ENCODE peak calls at places on chromosomes 4 and X, in ten cellular contexts. One of them, this sample, is unnamed.

GRCh38 chr4:80186666-80187065 is 10.6 kb upstream of the PRDM8 start:
- DNase-seq in CD4-positive, alpha-beta T cell: no peak
- DNase-seq in breast epithelium: no peak
- DNase-seq in body of pancreas: no peak
- DNase-seq in progenitor cell of endocrine pancreas: no peak
- DNase-seq in CD8-positive, alpha-beta T cell: no peak
- DNase-seq in ovary: no peak
- DNase-seq in neural crest cell: no peak
- DNase-seq in H9: no peak
- DNase-seq in NB4: no peak
- DNase-seq in this sample: no peak

GRCh38 chrX:148601034-148601433 is 100.6 kb downstream of the AFF2 start:
- DNase-seq in NB4: peak
- DNase-seq in neural crest cell: no peak
- DNase-seq in ovary: no peak
- DNase-seq in H9: no peak
- DNase-seq in breast epithelium: no peak
- DNase-seq in body of pancreas: no peak
- DNase-seq in progenitor cell of endocrine pancreas: no peak
- DNase-seq in CD4-positive, alpha-beta T cell: no peak
- DNase-seq in CD8-positive, alpha-beta T cell: no peak
- DNase-seq in this sample: no peak

GRCh38 chrX:111013778-111014455 is 82.1 kb upstream of the PAK3 start:
- DNase-seq in ovary: no peak
- DNase-seq in body of pancreas: no peak
- DNase-seq in neural crest cell: no peak
- DNase-seq in breast epithelium: no peak
- DNase-seq in H9: no peak
- DNase-seq in CD4-positive, alpha-beta T cell: no peak
- DNase-seq in NB4: no peak
- DNase-seq in progenitor cell of endocrine pancreas: no peak
- DNase-seq in CD8-positive, alpha-beta T cell: no peak
- DNase-seq in this sample: no peak

GRCh38 chr4:140092094-140092820 is 61.7 kb downstream of the MAML3 start:
- DNase-seq in neural crest cell: no peak
- DNase-seq in NB4: peak
- DNase-seq in body of pancreas: peak
- DNase-seq in progenitor cell of endocrine pancreas: no peak
- DNase-seq in CD4-positive, alpha-beta T cell: no peak
- DNase-seq in breast epithelium: peak
- DNase-seq in H9: peak
- DNase-seq in CD8-positive, alpha-beta T cell: no peak
- DNase-seq in ovary: no peak
- DNase-seq in this sample: no peak

GRCh38 chrX:45749375-45749774 is 548.7 kb upstream of the DIPK2B start:
- DNase-seq in H9: no peak
- DNase-seq in progenitor cell of endocrine pancreas: no peak
- DNase-seq in breast epithelium: no peak
- DNase-seq in CD8-positive, alpha-beta T cell: no peak
- DNase-seq in body of pancreas: no peak
- DNase-seq in NB4: peak
- DNase-seq in ovary: no peak
- DNase-seq in neural crest cell: no peak
- DNase-seq in CD4-positive, alpha-beta T cell: no peak
- DNase-seq in this sample: no peak

GRCh38 chr4:79852305-79852730 is 220.7 kb downstream of the ANTXR2 start:
- DNase-seq in body of pancreas: peak
- DNase-seq in breast epithelium: no peak
- DNase-seq in NB4: no peak
- DNase-seq in ovary: no peak
- DNase-seq in CD4-positive, alpha-beta T cell: no peak
- DNase-seq in CD8-positive, alpha-beta T cell: no peak
- DNase-seq in H9: peak
- DNase-seq in progenitor cell of endocrine pancreas: no peak
- DNase-seq in neural crest cell: no peak
- DNase-seq in this sample: no peak

GRCh38 chr4:42397256-42397634 is at the start of gene SHISA3:
- DNase-seq in CD8-positive, alpha-beta T cell: no peak
- DNase-seq in body of pancreas: no peak
- DNase-seq in NB4: peak
- DNase-seq in ovary: no peak
- DNase-seq in neural crest cell: peak
- DNase-seq in H9: peak
- DNase-seq in progenitor cell of endocrine pancreas: no peak
- DNase-seq in breast epithelium: no peak
- DNase-seq in CD4-positive, alpha-beta T cell: no peak
- DNase-seq in this sample: no peak

GRCh38 chr4:34731045-34731444 is 1513.3 kb downstream of the ARAP2 start:
- DNase-seq in CD4-positive, alpha-beta T cell: no peak
- DNase-seq in progenitor cell of endocrine pancreas: no peak
- DNase-seq in body of pancreas: no peak
- DNase-seq in breast epithelium: no peak
- DNase-seq in NB4: no peak
- DNase-seq in H9: no peak
- DNase-seq in CD8-positive, alpha-beta T cell: no peak
- DNase-seq in neural crest cell: no peak
- DNase-seq in ovary: no peak
- DNase-seq in this sample: no peak

GRCh38 chr4:130029442-130029841 is 933.5 kb downstream of the C4orf33 start:
- DNase-seq in neural crest cell: no peak
- DNase-seq in ovary: no peak
- DNase-seq in H9: no peak
- DNase-seq in NB4: no peak
- DNase-seq in breast epithelium: no peak
- DNase-seq in CD8-positive, alpha-beta T cell: no peak
- DNase-seq in CD4-positive, alpha-beta T cell: no peak
- DNase-seq in body of pancreas: no peak
- DNase-seq in progenitor cell of endocrine pancreas: no peak
- DNase-seq in this sample: no peak

GRCh38 chr4:182427530-182427929 is 184.3 kb downstream of the TENM3 start:
- DNase-seq in body of pancreas: no peak
- DNase-seq in H9: no peak
- DNase-seq in CD8-positive, alpha-beta T cell: no peak
- DNase-seq in NB4: no peak
- DNase-seq in ovary: no peak
- DNase-seq in progenitor cell of endocrine pancreas: no peak
- DNase-seq in neural crest cell: no peak
- DNase-seq in breast epithelium: no peak
- DNase-seq in CD4-positive, alpha-beta T cell: no peak
- DNase-seq in this sample: no peak

GRCh38 chr4:13701937-13702446 is 74.5 kb upstream of the BOD1L1 start:
- DNase-seq in CD4-positive, alpha-beta T cell: no peak
- DNase-seq in neural crest cell: no peak
- DNase-seq in NB4: peak
- DNase-seq in ovary: no peak
- DNase-seq in CD8-positive, alpha-beta T cell: no peak
- DNase-seq in body of pancreas: no peak
- DNase-seq in progenitor cell of endocrine pancreas: no peak
- DNase-seq in breast epithelium: no peak
- DNase-seq in H9: no peak
- DNase-seq in this sample: no peak

GRCh38 chrX:46912673-46913491 is 661 bp downstream of the JADE3 start:
- DNase-seq in CD8-positive, alpha-beta T cell: no peak
- DNase-seq in H9: peak
- DNase-seq in ovary: peak
- DNase-seq in neural crest cell: peak
- DNase-seq in NB4: peak
- DNase-seq in progenitor cell of endocrine pancreas: peak
- DNase-seq in body of pancreas: peak
- DNase-seq in breast epithelium: peak
- DNase-seq in CD4-positive, alpha-beta T cell: peak
- DNase-seq in this sample: no peak
- TF ChIP-seq CTCF in CD8-positive, alpha-beta T cell: no peak
- TF ChIP-seq CTCF in H9: peak
- TF ChIP-seq CTCF in ovary: peak
- TF ChIP-seq CTCF in neural crest cell: peak
- TF ChIP-seq CTCF in NB4: peak
- TF ChIP-seq CTCF in progenitor cell of endocrine pancreas: peak
- TF ChIP-seq CTCF in body of pancreas: peak
- TF ChIP-seq CTCF in breast epithelium: no peak
- TF ChIP-seq CTCF in CD4-positive, alpha-beta T cell: peak
- TF ChIP-seq CTCF in this sample: no peak

DNA sequence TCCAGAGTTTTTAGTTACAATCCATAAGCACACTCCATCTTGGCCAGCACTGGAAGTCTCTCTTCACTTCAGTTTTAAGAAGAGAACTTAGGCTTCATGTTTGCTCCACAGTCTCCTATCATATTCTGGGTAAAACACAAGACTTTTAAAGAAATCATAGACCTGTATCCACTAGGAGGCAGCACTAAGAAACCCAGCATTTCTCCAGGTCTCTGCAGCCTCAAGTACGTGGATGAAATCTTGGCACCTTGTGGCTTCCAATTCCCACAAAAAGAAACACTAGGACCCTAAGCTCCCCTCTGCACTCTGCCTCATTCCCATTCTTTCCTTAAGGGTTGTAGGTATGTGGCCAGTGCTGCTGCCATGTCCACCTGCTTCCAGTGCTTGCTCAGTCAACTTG is 367.3 kb upstream of the CASK start:
- DNase-seq in H9: no peak
- DNase-seq in ovary: no peak
- DNase-seq in NB4: peak
- DNase-seq in CD4-positive, alpha-beta T cell: no peak
- DNase-seq in CD8-positive, alpha-beta T cell: no peak
- DNase-seq in body of pancreas: no peak
- DNase-seq in breast epithelium: no peak
- DNase-seq in progenitor cell of endocrine pancreas: no peak
- DNase-seq in neural crest cell: no peak
- DNase-seq in this sample: no peak
- TF ChIP-seq CTCF in H9: peak
- TF ChIP-seq CTCF in ovary: no peak
- TF ChIP-seq CTCF in NB4: peak
- TF ChIP-seq CTCF in CD4-positive, alpha-beta T cell: no peak
- TF ChIP-seq CTCF in CD8-positive, alpha-beta T cell: no peak
- TF ChIP-seq CTCF in body of pancreas: peak
- TF ChIP-seq CTCF in breast epithelium: no peak
- TF ChIP-seq CTCF in progenitor cell of endocrine pancreas: no peak
- TF ChIP-seq CTCF in neural crest cell: peak
- TF ChIP-seq CTCF in this sample: no peak

GRCh38 chrX:105738162-105738561 is 84.2 kb upstream of the NRK start:
- DNase-seq in body of pancreas: no peak
- DNase-seq in H9: no peak
- DNase-seq in progenitor cell of endocrine pancreas: no peak
- DNase-seq in NB4: no peak
- DNase-seq in neural crest cell: no peak
- DNase-seq in CD8-positive, alpha-beta T cell: no peak
- DNase-seq in CD4-positive, alpha-beta T cell: no peak
- DNase-seq in breast epithelium: no peak
- DNase-seq in ovary: no peak
- DNase-seq in this sample: no peak
- TF ChIP-seq CTCF in body of pancreas: no peak
- TF ChIP-seq CTCF in H9: no peak
- TF ChIP-seq CTCF in progenitor cell of endocrine pancreas: no peak
- TF ChIP-seq CTCF in NB4: no peak
- TF ChIP-seq CTCF in neural crest cell: no peak
- TF ChIP-seq CTCF in CD8-positive, alpha-beta T cell: no peak
- TF ChIP-seq CTCF in CD4-positive, alpha-beta T cell: no peak
- TF ChIP-seq CTCF in breast epithelium: no peak
- TF ChIP-seq CTCF in ovary: no peak
- TF ChIP-seq CTCF in this sample: no peak

DNA sequence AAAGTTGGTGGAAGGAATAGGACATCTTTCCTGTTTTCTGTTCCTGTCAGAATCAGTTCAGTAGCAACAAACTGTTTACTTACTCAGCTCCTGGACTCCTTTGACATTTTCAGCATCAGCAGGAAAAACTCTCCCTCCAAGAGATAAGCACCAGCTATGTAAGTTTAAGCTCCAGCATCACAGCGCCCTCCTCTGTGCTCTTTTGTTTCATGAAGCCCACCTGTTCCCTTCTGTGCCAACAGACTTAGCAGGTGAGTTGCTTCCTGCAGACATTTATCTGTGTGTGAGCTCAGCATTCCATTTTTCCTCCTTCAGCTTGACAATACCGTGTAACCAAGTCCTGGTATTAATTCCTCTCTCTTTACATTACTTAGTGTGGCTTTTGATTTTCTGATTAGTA is 644.1 kb upstream of the AGA start:
- DNase-seq in neural crest cell: no peak
- DNase-seq in breast epithelium: no peak
- DNase-seq in ovary: no peak
- DNase-seq in H9: peak
- DNase-seq in NB4: no peak
- DNase-seq in CD4-positive, alpha-beta T cell: no peak
- DNase-seq in CD8-positive, alpha-beta T cell: no peak
- DNase-seq in progenitor cell of endocrine pancreas: no peak
- DNase-seq in body of pancreas: peak
- DNase-seq in this sample: no peak
- TF ChIP-seq CTCF in neural crest cell: no peak
- TF ChIP-seq CTCF in breast epithelium: no peak
- TF ChIP-seq CTCF in ovary: no peak
- TF ChIP-seq CTCF in H9: peak
- TF ChIP-seq CTCF in NB4: no peak
- TF ChIP-seq CTCF in CD4-positive, alpha-beta T cell: no peak
- TF ChIP-seq CTCF in CD8-positive, alpha-beta T cell: no peak
- TF ChIP-seq CTCF in progenitor cell of endocrine pancreas: peak
- TF ChIP-seq CTCF in body of pancreas: no peak
- TF ChIP-seq CTCF in this sample: no peak

DNA sequence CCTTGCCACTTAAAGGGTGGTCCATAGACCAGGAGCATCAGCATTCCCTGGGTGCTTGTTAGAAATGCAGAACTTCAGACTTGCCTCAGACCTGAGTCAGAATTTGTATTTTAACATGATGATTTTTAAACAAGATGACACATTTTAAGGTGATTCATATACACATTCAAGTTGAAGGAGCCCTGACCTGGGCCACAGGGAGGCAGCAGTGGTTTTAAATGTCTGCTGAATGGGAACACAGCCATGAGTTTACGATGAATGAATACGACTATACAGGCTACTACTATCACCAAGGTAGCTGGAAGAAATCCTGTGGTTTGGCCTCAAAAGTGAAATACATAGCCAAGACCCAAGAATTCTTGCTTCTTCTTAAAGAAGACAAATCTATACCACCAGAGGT is 2.9 kb downstream of the HDAC8 start:
- DNase-seq in neural crest cell: no peak
- DNase-seq in ovary: no peak
- DNase-seq in progenitor cell of endocrine pancreas: no peak
- DNase-seq in H9: no peak
- DNase-seq in breast epithelium: no peak
- DNase-seq in CD8-positive, alpha-beta T cell: no peak
- DNase-seq in NB4: no peak
- DNase-seq in body of pancreas: no peak
- DNase-seq in CD4-positive, alpha-beta T cell: no peak
- DNase-seq in this sample: no peak
- TF ChIP-seq CTCF in neural crest cell: no peak
- TF ChIP-seq CTCF in ovary: no peak
- TF ChIP-seq CTCF in progenitor cell of endocrine pancreas: no peak
- TF ChIP-seq CTCF in H9: no peak
- TF ChIP-seq CTCF in breast epithelium: no peak
- TF ChIP-seq CTCF in CD8-positive, alpha-beta T cell: no peak
- TF ChIP-seq CTCF in NB4: no peak
- TF ChIP-seq CTCF in body of pancreas: no peak
- TF ChIP-seq CTCF in CD4-positive, alpha-beta T cell: no peak
- TF ChIP-seq CTCF in this sample: no peak